ENCODE peak calls at places on chromosomes 13 and 19, in four cellular contexts. R, M, Q and E are unnamed samples. For H3K4me1, the result is how much of the 10 kb centered on the place peaks cover.

GRCh38 chr13:93723316-93723715 is 496.7 kb downstream of the GPC6 start:
- DNase-seq in M (no peak), Q (no peak), R (no peak), E (no peak)

GRCh38 chr19:12954150-12954962 is 2.7 kb downstream of the GADD45GIP1 start:
- DNase-seq in R (no peak), Q (no peak), M (no peak), E (no peak)

GRCh38 chr19:13861714-13862531 is 15.0 kb upstream of the NANOS3 start:
- DNase-seq in Q (peak), M (peak), R (peak), E (peak)

GRCh38 chr19:4199699-4200293 is 17.3 kb downstream of the ANKRD24 start:
- DNase-seq in R (no peak), M (no peak), Q (no peak), E (no peak)

GRCh38 chr13:23621316-23621645 is 51.1 kb downstream of the TNFRSF19 start:
- DNase-seq in M (no peak), R (no peak), Q (no peak), E (peak)

GRCh38 chr19:2207991-2208860 is 27.9 kb downstream of the PLEKHJ1 start:
- DNase-seq in Q (peak), M (no peak), R (no peak), E (no peak)

GRCh38 chr19:31314849-31315620 is 34.2 kb downstream of the TSHZ3 start:
- DNase-seq in R (no peak), Q (no peak), M (no peak), E (no peak)

GRCh38 chr19:17097593-17098126 is 22.1 kb downstream of the MYO9B start:
- DNase-seq in Q (no peak), R (no peak), M (no peak), E (peak)

GRCh38 chr19:49120868-49121267 is 1.5 kb downstream of the PPFIA3 start:
- DNase-seq in M (no peak), R (no peak), Q (no peak), E (no peak)

GRCh38 chr19:4988770-4989251 is 19.9 kb downstream of the KDM4B start:
- DNase-seq in Q (peak), R (no peak), M (peak), E (no peak)

GRCh38 chr13:29591310-29591709 is 4.2 kb downstream of the SLC7A1 start:
- DNase-seq in R (no peak), M (no peak), Q (no peak), E (no peak)

GRCh38 chr13:94480672-94481145 is 1.2 kb upstream of the DCT start:
- DNase-seq in R (no peak), M (no peak), Q (no peak), E (no peak)

GRCh38 chr13:44068737-44069136 is 189.0 kb downstream of the LACC1 start:
- DNase-seq in M (no peak), R (no peak), Q (no peak), E (no peak)

GRCh38 chr13:47326061-47326460 is 429.2 kb upstream of the HTR2A start:
- DNase-seq in Q (no peak), M (no peak), R (no peak), E (no peak)

GRCh38 chr19:48745208-48745995 is 1.3 kb downstream of the IZUMO1 start:
- DNase-seq in M (no peak), Q (peak), R (no peak), E (no peak)

GRCh38 chr19:21680679-21681078 is 86.7 kb downstream of the ZNF100 start:
- DNase-seq in M (no peak), R (no peak), Q (no peak), E (no peak)

GRCh38 chr13:106858910-106859309 is 291.0 kb upstream of the ARGLU1 start:
- DNase-seq in M (peak), Q (no peak), R (no peak), E (no peak)

GRCh38 chr13:85386424-85386823 is 412.8 kb downstream of the SLITRK6 start:
- DNase-seq in M (no peak), Q (no peak), R (no peak), E (peak)

GRCh38 chr13:51221674-51222509 is at the start of gene FAM124A:
- DNase-seq in R (no peak), M (no peak), Q (peak), E (no peak)

GRCh38 chr19:6811906-6812305 is 39.4 kb downstream of the VAV1 start:
- DNase-seq in M (no peak), R (no peak), Q (no peak), E (no peak)

GRCh38 chr13:85441364-85441763 is 357.9 kb downstream of the SLITRK6 start:
- DNase-seq in M (no peak), Q (no peak), R (no peak), E (no peak)

GRCh38 chr13:114120486-114121430 is 11.7 kb downstream of the RASA3 start:
- DNase-seq in R (no peak), Q (no peak), M (no peak), E (no peak)

GRCh38 chr13:36475468-36475867 is 43.2 kb downstream of the CCNA1 start:
- DNase-seq in M (no peak), R (no peak), Q (no peak), E (no peak)

GRCh38 chr19:19278315-19278714 is 5.2 kb upstream of the TM6SF2 start:
- DNase-seq in M (no peak), Q (no peak), R (no peak), E (no peak)

GRCh38 chr13:50275392-50276063 is 260.3 kb downstream of the KCNRG start:
- DNase-seq in M (no peak), R (no peak), Q (no peak), E (no peak)

GRCh38 chr13:48930933-48931332 is 44.8 kb upstream of the FNDC3A start:
- DNase-seq in M (no peak), R (no peak), Q (no peak), E (no peak)

GRCh38 chr13:30759748-30760147 is 24.4 kb downstream of the ALOX5AP start:
- DNase-seq in Q (no peak), R (no peak), M (no peak), E (no peak)

GRCh38 chr19:46732172-46732938 is 13.5 kb upstream of the FKRP start:
- DNase-seq in Q (no peak), R (no peak), M (no peak), E (no peak)

GRCh38 chr13:113298001-113298945 is 1.2 kb downstream of the LAMP1 start:
- DNase-seq in Q (no peak), R (no peak), M (no peak), E (peak)

GRCh38 chr19:36032251-36033104 is at the start of gene CLIP3:
- DNase-seq in M (no peak), Q (peak), R (no peak), E (peak)

GRCh38 chr13:25493930-25494707 is 122.3 kb downstream of the ATP8A2 start:
- DNase-seq in R (no peak), Q (no peak), M (no peak), E (no peak)

GRCh38 chr19:13128583-13128982 is 10.5 kb downstream of the NACC1 start:
- DNase-seq in M (no peak), Q (no peak), R (no peak), E (no peak)

GRCh38 chr19:13526552-13526951 is 20.3 kb upstream of the CACNA1A start:
- DNase-seq in M (no peak), Q (no peak), R (no peak), E (no peak)

GRCh38 chr19:58538257-58539168 is 5.4 kb upstream of the TRIM28 start:
- DNase-seq in R (no peak), Q (peak), M (no peak), E (no peak)

GRCh38 chr13:108549989-108550388 is 79.4 kb upstream of the MYO16 start:
- DNase-seq in M (no peak), R (no peak), Q (no peak), E (no peak)

GRCh38 chr19:38409631-38410133 is 6.8 kb downstream of the FAM98C start:
- DNase-seq in R (no peak), Q (peak), M (no peak), E (no peak)

GRCh38 chr19:34461375-34462100 is 20.0 kb upstream of the WTIP start:
- DNase-seq in R (no peak), M (no peak), Q (no peak), E (no peak)
- H3K4me1 ChIP-seq in R (under half), M (under half), Q (half or more), E (under half)

DNA sequence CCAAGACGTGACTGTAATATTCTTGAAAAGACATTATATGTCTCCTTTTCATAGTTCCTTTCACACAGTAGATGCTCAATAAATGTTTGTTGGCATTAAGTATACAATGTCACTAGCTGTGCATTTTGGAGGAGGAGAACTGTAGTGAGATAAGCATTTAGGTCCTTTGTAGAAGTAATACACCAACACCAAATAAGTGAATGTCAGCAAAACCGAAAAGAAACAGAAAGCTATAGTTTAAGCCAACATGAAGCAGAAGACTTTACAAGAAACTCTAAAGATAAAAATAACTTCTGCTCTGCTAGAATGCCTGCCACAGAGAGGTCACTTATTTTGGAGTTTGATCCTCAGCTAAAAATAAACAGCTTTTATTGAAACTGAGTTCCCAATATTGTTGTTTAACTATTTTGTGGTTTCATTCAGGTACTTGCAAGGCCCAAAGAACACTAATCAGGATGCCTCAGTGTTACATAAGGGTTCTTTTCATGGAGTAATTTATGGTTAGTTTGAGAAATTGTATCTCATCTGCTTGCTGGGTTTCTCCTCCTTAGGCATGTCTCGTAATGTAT is 86.2 kb downstream of the STARD13 start:
- DNase-seq in M (no peak), Q (no peak), R (no peak), E (no peak)
- H3K4me1 ChIP-seq in M (under half), Q (half or more), R (under half), E (under half)

GRCh38 chr13:97272526-97272925 is 50.4 kb downstream of the MBNL2 start:
- DNase-seq in R (no peak), M (no peak), Q (no peak), E (no peak)
- H3K4me1 ChIP-seq in R (under half), M (under half), Q (half or more), E (half or more)

GRCh38 chr19:10667867-10668266 is 13.7 kb downstream of the ILF3 start:
- DNase-seq in R (no peak), M (no peak), Q (no peak), E (no peak)

GRCh38 chr19:10662384-10663251 is 8.5 kb downstream of the ILF3 start:
- DNase-seq in M (no peak), R (no peak), Q (no peak), E (no peak)

GRCh38 chr19:10660346-10660745 is 6.2 kb downstream of the ILF3 start:
- DNase-seq in Q (no peak), M (no peak), R (no peak), E (no peak)

DNA sequence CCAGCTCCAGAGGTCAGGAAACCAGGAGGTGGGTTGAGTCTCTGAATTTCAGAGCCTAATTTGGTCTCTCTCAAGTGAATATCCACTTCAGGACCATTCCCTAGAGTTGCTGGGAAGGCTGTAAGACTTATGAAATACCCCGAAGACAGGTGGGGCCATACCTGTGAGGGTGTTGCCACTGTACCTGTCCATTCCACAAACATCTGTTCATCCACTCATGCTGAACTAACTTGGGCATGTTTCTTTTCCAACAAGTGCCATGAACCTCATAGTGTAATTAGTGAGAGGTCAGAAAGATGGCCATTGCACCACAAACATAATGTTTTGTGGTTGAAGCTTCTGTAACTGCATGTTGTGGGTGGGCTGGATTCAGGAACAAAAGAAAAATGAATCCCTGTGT is 7.8 kb downstream of the ILF3 start:
- DNase-seq in M (no peak), R (no peak), Q (no peak), E (no peak)
- H3K4me1 ChIP-seq in M (under half), R (under half), Q (half or more), E (under half)

GRCh38 chr13:39612023-39612637 is 9.1 kb upstream of the LHFPL6 start:
- DNase-seq in M (peak), R (no peak), Q (peak), E (peak)

GRCh38 chr13:39618546-39618945 is 15.6 kb upstream of the LHFPL6 start:
- DNase-seq in R (no peak), M (no peak), Q (no peak), E (no peak)

DNA sequence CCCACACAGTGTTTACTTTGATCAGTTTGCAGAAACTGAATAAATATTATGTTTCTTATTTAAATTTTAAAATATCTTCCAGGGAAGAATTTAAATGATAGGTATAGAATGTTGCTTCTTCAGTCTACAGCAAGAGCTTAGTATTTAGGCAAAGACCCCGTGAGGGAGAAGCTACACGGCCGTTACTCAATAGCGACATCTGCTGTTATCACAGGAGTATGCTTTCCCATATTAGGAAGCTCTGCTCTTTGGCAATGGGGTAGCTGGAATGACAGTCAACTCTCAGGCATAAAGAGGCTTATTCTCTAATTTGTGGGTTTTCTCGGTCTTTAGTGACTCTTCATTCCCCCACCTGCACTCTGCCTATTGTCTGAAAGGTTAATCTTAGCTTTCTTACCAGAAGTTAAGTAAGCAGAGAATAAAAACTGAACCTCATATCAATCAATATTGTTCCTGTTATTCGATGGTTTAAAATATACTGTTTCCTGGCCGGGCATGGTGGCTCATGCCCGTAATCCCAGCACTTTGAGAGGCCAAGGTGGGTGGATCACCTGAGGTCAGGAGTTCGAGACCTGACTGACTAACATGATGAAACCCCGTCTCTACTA is 13.2 kb upstream of the LHFPL6 start:
- DNase-seq in Q (peak), R (no peak), M (peak), E (peak)
- H3K4me1 ChIP-seq in Q (under half), R (under half), M (under half), E (under half)